ENCODE peak calls at places on chromosomes 3 and 15, in nine cellular contexts. Y is retina; T is neuronal stem cell; G is activated T-cell treated with anti-CD3 and anti-CD28 coated beads for 4 hours; V is Peyer's patch; C is H54; N is activated CD4-positive, alpha-beta T cell treated with anti-CD3 and anti-CD28 coated beads for 48 hours; B is HTR-8/SVneo; J is NCI-H1092 treated with DMSO at 0.1 percent for 48 hours. Q is an unnamed sample.

GRCh38 chr3:169546368-169546767 is 117.1 kb downstream of the MECOM start:
- DNase-seq in Y (no peak), T (no peak), G (no peak), V (no peak), C (no peak), N (no peak), B (no peak), J (no peak), Q (no peak)

GRCh38 chr15:65676123-65676522 is 54.4 kb downstream of the SLC24A1 start:
- DNase-seq in Y (no peak), T (no peak), G (no peak), V (no peak), C (no peak), N (no peak), B (no peak), J (no peak), Q (no peak)

GRCh38 chr3:194279701-194280360 is 71.3 kb downstream of the CPN2 start:
- DNase-seq in Y (no peak), T (no peak), G (no peak), V (no peak), C (no peak), N (no peak), B (no peak), J (no peak), Q (no peak)

GRCh38 chr15:89368566-89369223 is 34.1 kb upstream of the POLG start:
- DNase-seq in Y (no peak), T (no peak), G (no peak), V (no peak), C (no peak), N (no peak), B (no peak), J (peak; percentile 16), Q (no peak)

GRCh38 chr15:27042230-27042629 is 71.2 kb downstream of the GABRG3 start:
- DNase-seq in Y (no peak), T (no peak), G (no peak), V (no peak), C (no peak), N (no peak), B (no peak), J (no peak), Q (no peak)

GRCh38 chr3:30743086-30743619 is 136.8 kb downstream of the TGFBR2 start:
- DNase-seq in Y (no peak), T (no peak), G (no peak), V (no peak), C (no peak), N (no peak), B (no peak), J (no peak), Q (no peak)

GRCh38 chr15:77904436-77904821 is 173.1 kb downstream of the TBC1D2B start:
- DNase-seq in Y (no peak), T (no peak), G (no peak), V (no peak), C (no peak), N (no peak), B (no peak), J (no peak), Q (no peak)

GRCh38 chr3:134008630-134009156 is 21.0 kb downstream of the SLCO2A1 start:
- DNase-seq in Y (no peak), T (no peak), G (no peak), V (no peak), C (no peak), N (no peak), B (peak; percentile 59), J (no peak), Q (no peak)

GRCh38 chr3:101976473-101976872 is 127.2 kb downstream of the NFKBIZ start:
- DNase-seq in Y (no peak), T (no peak), G (no peak), V (no peak), C (no peak), N (no peak), B (peak; percentile 19), J (no peak), Q (no peak)

GRCh38 chr15:84600331-84600686 is 500 bp upstream of the ZSCAN2 start:
- DNase-seq in Y (peak; percentile 92), T (no peak), G (peak; percentile 33), V (peak; percentile 63), C (peak; percentile 61), N (peak; percentile 74), B (peak; percentile 70), J (peak; percentile 50), Q (peak; percentile 90)

GRCh38 chr3:85387913-85388510 is 429.2 kb downstream of the CADM2 start:
- DNase-seq in Y (no peak), T (no peak), G (no peak), V (no peak), C (no peak), N (no peak), B (no peak), J (peak; percentile 14), Q (no peak)

GRCh38 chr3:3071136-3071535 is 39.0 kb downstream of the IL5RA start:
- DNase-seq in Y (no peak), T (no peak), G (no peak), V (no peak), C (no peak), N (no peak), B (no peak), J (no peak), Q (no peak)

GRCh38 chr3:157313186-157313585 is 123.5 kb upstream of the PTX3 start:
- DNase-seq in Y (no peak), T (no peak), G (no peak), V (no peak), C (no peak), N (no peak), B (no peak), J (no peak), Q (no peak)

GRCh38 chr3:16063603-16064002 is 110.9 kb upstream of the GALNT15 start:
- DNase-seq in Y (no peak), T (no peak), G (no peak), V (no peak), C (no peak), N (no peak), B (no peak), J (no peak), Q (no peak)

GRCh38 chr3:166453472-166453871 is 616.2 kb upstream of the BCHE start:
- DNase-seq in Y (no peak), T (no peak), G (no peak), V (no peak), C (no peak), N (no peak), B (no peak), J (no peak), Q (no peak)

GRCh38 chr3:79871656-79872055 is 103.9 kb upstream of the ROBO1 start:
- DNase-seq in Y (no peak), T (no peak), G (no peak), V (no peak), C (no peak), N (no peak), B (no peak), J (no peak), Q (no peak)

GRCh38 chr15:75639191-75639708 is 774 bp downstream of the IMP3 start:
- DNase-seq in Y (peak; percentile 29), T (no peak), G (no peak), V (no peak), C (no peak), N (no peak), B (no peak), J (no peak), Q (no peak)

GRCh38 chr15:31487811-31488436 is 161.3 kb downstream of the KLF13 start:
- DNase-seq in Y (no peak), T (no peak), G (no peak), V (no peak), C (peak; percentile 47), N (peak; percentile 55), B (no peak), J (no peak), Q (no peak)

GRCh38 chr15:69388259-69388658 is 25.9 kb upstream of the KIF23 start:
- DNase-seq in Y (peak; percentile 14), T (no peak), G (no peak), V (no peak), C (peak; percentile 48), N (no peak), B (peak; percentile 62), J (no peak), Q (no peak)

GRCh38 chr15:67462802-67463201 is 58.1 kb upstream of the C15orf61 start:
- DNase-seq in Y (no peak), T (no peak), G (no peak), V (no peak), C (no peak), N (no peak), B (no peak), J (no peak), Q (no peak)

GRCh38 chr3:8589880-8590556 is 54.6 kb downstream of the SSUH2 start:
- DNase-seq in Y (no peak), T (no peak), G (no peak), V (no peak), C (no peak), N (no peak), B (no peak), J (no peak), Q (no peak)

GRCh38 chr15:38414351-38414750 is 39.6 kb upstream of the FAM98B start:
- DNase-seq in Y (no peak), T (peak; percentile 20), G (no peak), V (no peak), C (peak; percentile 26), N (peak; percentile 10), B (peak; percentile 45), J (no peak), Q (no peak)

GRCh38 chr15:98570119-98570518 is 78.2 kb upstream of the IGF1R start:
- DNase-seq in Y (no peak), T (no peak), G (no peak), V (no peak), C (no peak), N (no peak), B (no peak), J (no peak), Q (no peak)

GRCh38 chr3:38579551-38580449 is 69.7 kb downstream of the SCN5A start:
- DNase-seq in Y (no peak), T (no peak), G (no peak), V (peak; percentile 7), C (no peak), N (no peak), B (no peak), J (no peak), Q (no peak)

GRCh38 chr15:91921821-91922198 is 68.3 kb downstream of the SLCO3A1 start:
- DNase-seq in Y (no peak), T (no peak), G (no peak), V (no peak), C (no peak), N (no peak), B (no peak), J (no peak), Q (no peak)

GRCh38 chr3:74413547-74414241 is 200.8 kb downstream of the CNTN3 start:
- DNase-seq in Y (no peak), T (no peak), G (no peak), V (no peak), C (no peak), N (no peak), B (no peak), J (no peak), Q (no peak)

GRCh38 chr15:73697033-73697467 is 12.9 kb downstream of the CD276 start:
- DNase-seq in Y (peak; percentile 47), T (no peak), G (peak; percentile 42), V (peak; percentile 69), C (peak; percentile 79), N (peak; percentile 87), B (peak; percentile 84), J (peak; percentile 70), Q (peak; percentile 82)

GRCh38 chr3:119469378-119470189 is 821 bp downstream of the POGLUT1 start:
- DNase-seq in Y (peak; percentile 1), T (no peak), G (peak; percentile 18), V (no peak), C (peak; percentile 10), N (no peak), B (peak; percentile 22), J (peak; percentile 39), Q (no peak)

GRCh38 chr3:10280177-10280529 is 12.6 kb downstream of the GHRL start:
- DNase-seq in Y (no peak), T (no peak), G (no peak), V (no peak), C (no peak), N (peak; percentile 30), B (no peak), J (no peak), Q (no peak)

GRCh38 chr3:99269606-99270355 is 368.3 kb upstream of the DCBLD2 start:
- DNase-seq in Y (no peak), T (no peak), G (no peak), V (no peak), C (no peak), N (no peak), B (no peak), J (no peak), Q (no peak)

Q was measured in right lobe of liver.